ENCODE peak calls at places on chromosome 21, in eight cellular contexts. One of them, this sample, is unnamed.

GRCh38 chr21:39837861-39838359 is 29.3 kb upstream of the PCP4 start:
- DNase-seq in A549: no peak
- DNase-seq in mammary epithelial cell: no peak
- DNase-seq in heart left ventricle: no peak
- DNase-seq in breast epithelium: no peak
- DNase-seq in thyroid gland: no peak
- DNase-seq in HCT116: no peak
- DNase-seq in endodermal cell: no peak
- DNase-seq in this sample: no peak

GRCh38 chr21:32321480-32321879 is 22.8 kb downstream of the MRAP start:
- DNase-seq in A549: no peak
- DNase-seq in mammary epithelial cell: no peak
- DNase-seq in heart left ventricle: no peak
- DNase-seq in breast epithelium: no peak
- DNase-seq in thyroid gland: no peak
- DNase-seq in HCT116: no peak
- DNase-seq in endodermal cell: peak; percentile 17
- DNase-seq in this sample: no peak

GRCh38 chr21:43211085-43212071 is 42.6 kb downstream of the CRYAA start:
- DNase-seq in A549: no peak
- DNase-seq in mammary epithelial cell: no peak
- DNase-seq in heart left ventricle: peak; percentile 55
- DNase-seq in breast epithelium: peak; percentile 22
- DNase-seq in thyroid gland: peak; percentile 63
- DNase-seq in HCT116: peak; percentile 4
- DNase-seq in endodermal cell: peak; percentile 76
- DNase-seq in this sample: peak; percentile 55

GRCh38 chr21:15659768-15660423 is 69.9 kb upstream of the USP25 start:
- DNase-seq in A549: peak; percentile 69
- DNase-seq in mammary epithelial cell: peak; percentile 8
- DNase-seq in heart left ventricle: no peak
- DNase-seq in breast epithelium: no peak
- DNase-seq in thyroid gland: no peak
- DNase-seq in HCT116: no peak
- DNase-seq in endodermal cell: no peak
- DNase-seq in this sample: no peak

GRCh38 chr21:33325222-33326067 is 675 bp downstream of the IFNAR1 start:
- DNase-seq in A549: peak; percentile 57
- DNase-seq in mammary epithelial cell: peak; percentile 75
- DNase-seq in heart left ventricle: peak; percentile 79
- DNase-seq in breast epithelium: peak; percentile 55
- DNase-seq in thyroid gland: peak; percentile 72
- DNase-seq in HCT116: no peak
- DNase-seq in endodermal cell: no peak
- DNase-seq in this sample: peak; percentile 83

GRCh38 chr21:43331962-43332458 is 94.9 kb downstream of the SIK1 start:
- DNase-seq in A549: peak; percentile 98
- DNase-seq in mammary epithelial cell: no peak
- DNase-seq in heart left ventricle: no peak
- DNase-seq in breast epithelium: peak; percentile 80
- DNase-seq in thyroid gland: peak; percentile 33
- DNase-seq in HCT116: no peak
- DNase-seq in endodermal cell: no peak
- DNase-seq in this sample: peak; percentile 58

GRCh38 chr21:23968722-23969647 is 1638.3 kb downstream of the MRPL39 start:
- DNase-seq in A549: peak; percentile 4
- DNase-seq in mammary epithelial cell: no peak
- DNase-seq in heart left ventricle: no peak
- DNase-seq in breast epithelium: no peak
- DNase-seq in thyroid gland: no peak
- DNase-seq in HCT116: no peak
- DNase-seq in endodermal cell: peak; percentile 88
- DNase-seq in this sample: no peak

GRCh38 chr21:16262109-16262508 is 532.3 kb downstream of the USP25 start:
- DNase-seq in A549: no peak
- DNase-seq in mammary epithelial cell: no peak
- DNase-seq in heart left ventricle: no peak
- DNase-seq in breast epithelium: no peak
- DNase-seq in thyroid gland: no peak
- DNase-seq in HCT116: no peak
- DNase-seq in endodermal cell: no peak
- DNase-seq in this sample: no peak

GRCh38 chr21:32726742-32727477 is 903 bp downstream of the SYNJ1 start:
- DNase-seq in A549: peak; percentile 6
- DNase-seq in mammary epithelial cell: peak; percentile 29
- DNase-seq in heart left ventricle: peak; percentile 41
- DNase-seq in breast epithelium: peak; percentile 20
- DNase-seq in thyroid gland: peak; percentile 53
- DNase-seq in HCT116: no peak
- DNase-seq in endodermal cell: peak; percentile 63
- DNase-seq in this sample: peak; percentile 41

GRCh38 chr21:39637197-39637970 is 24.6 kb downstream of the B3GALT5 start:
- DNase-seq in A549: no peak
- DNase-seq in mammary epithelial cell: no peak
- DNase-seq in heart left ventricle: no peak
- DNase-seq in breast epithelium: no peak
- DNase-seq in thyroid gland: no peak
- DNase-seq in HCT116: no peak
- DNase-seq in endodermal cell: peak; percentile 90
- DNase-seq in this sample: no peak

GRCh38 chr21:43573921-43574320 is 85.4 kb downstream of the HSF2BP start:
- DNase-seq in A549: no peak
- DNase-seq in mammary epithelial cell: no peak
- DNase-seq in heart left ventricle: no peak
- DNase-seq in breast epithelium: no peak
- DNase-seq in thyroid gland: no peak
- DNase-seq in HCT116: no peak
- DNase-seq in endodermal cell: no peak
- DNase-seq in this sample: no peak

GRCh38 chr21:39114871-39115658 is 68.2 kb downstream of the PSMG1 start:
- DNase-seq in A549: no peak
- DNase-seq in mammary epithelial cell: peak; percentile 26
- DNase-seq in heart left ventricle: no peak
- DNase-seq in breast epithelium: peak; percentile 5
- DNase-seq in thyroid gland: no peak
- DNase-seq in HCT116: no peak
- DNase-seq in endodermal cell: no peak
- DNase-seq in this sample: no peak

GRCh38 chr21:25999935-26000582 is 170.5 kb downstream of the APP start:
- DNase-seq in A549: no peak
- DNase-seq in mammary epithelial cell: no peak
- DNase-seq in heart left ventricle: no peak
- DNase-seq in breast epithelium: no peak
- DNase-seq in thyroid gland: no peak
- DNase-seq in HCT116: no peak
- DNase-seq in endodermal cell: no peak
- DNase-seq in this sample: no peak

GRCh38 chr21:14241322-14241721 is 25.4 kb downstream of the RBM11 start:
- DNase-seq in A549: no peak
- DNase-seq in mammary epithelial cell: no peak
- DNase-seq in heart left ventricle: no peak
- DNase-seq in breast epithelium: no peak
- DNase-seq in thyroid gland: no peak
- DNase-seq in HCT116: no peak
- DNase-seq in endodermal cell: no peak
- DNase-seq in this sample: no peak

GRCh38 chr21:40472026-40472425 is 374.9 kb downstream of the DSCAM start:
- DNase-seq in A549: no peak
- DNase-seq in mammary epithelial cell: no peak
- DNase-seq in heart left ventricle: no peak
- DNase-seq in breast epithelium: no peak
- DNase-seq in thyroid gland: no peak
- DNase-seq in HCT116: no peak
- DNase-seq in endodermal cell: no peak
- DNase-seq in this sample: no peak

GRCh38 chr21:19900149-19900548 is 1098.1 kb upstream of the NCAM2 start:
- DNase-seq in A549: no peak
- DNase-seq in mammary epithelial cell: no peak
- DNase-seq in heart left ventricle: no peak
- DNase-seq in breast epithelium: no peak
- DNase-seq in thyroid gland: no peak
- DNase-seq in HCT116: no peak
- DNase-seq in endodermal cell: no peak
- DNase-seq in this sample: no peak

GRCh38 chr21:33300701-33301631 is 23.8 kb upstream of the IFNAR1 start:
- DNase-seq in A549: no peak
- DNase-seq in mammary epithelial cell: no peak
- DNase-seq in heart left ventricle: peak; percentile 51
- DNase-seq in breast epithelium: no peak
- DNase-seq in thyroid gland: no peak
- DNase-seq in HCT116: no peak
- DNase-seq in endodermal cell: no peak
- DNase-seq in this sample: no peak

GRCh38 chr21:28827422-28827821 is 165.3 kb downstream of the LTN1 start:
- DNase-seq in A549: no peak
- DNase-seq in mammary epithelial cell: no peak
- DNase-seq in heart left ventricle: no peak
- DNase-seq in breast epithelium: no peak
- DNase-seq in thyroid gland: no peak
- DNase-seq in HCT116: no peak
- DNase-seq in endodermal cell: no peak
- DNase-seq in this sample: no peak

GRCh38 chr21:23887709-23888303 is 1719.5 kb downstream of the MRPL39 start:
- DNase-seq in A549: no peak
- DNase-seq in mammary epithelial cell: no peak
- DNase-seq in heart left ventricle: no peak
- DNase-seq in breast epithelium: no peak
- DNase-seq in thyroid gland: no peak
- DNase-seq in HCT116: no peak
- DNase-seq in endodermal cell: no peak
- DNase-seq in this sample: no peak

GRCh38 chr21:32994305-32994704 is 31.4 kb upstream of the OLIG2 start:
- DNase-seq in A549: no peak
- DNase-seq in mammary epithelial cell: no peak
- DNase-seq in heart left ventricle: no peak
- DNase-seq in breast epithelium: no peak
- DNase-seq in thyroid gland: no peak
- DNase-seq in HCT116: no peak
- DNase-seq in endodermal cell: no peak
- DNase-seq in this sample: no peak

GRCh38 chr21:25639922-25640670 is 1.0 kb downstream of the JAM2 start:
- DNase-seq in A549: no peak
- DNase-seq in mammary epithelial cell: no peak
- DNase-seq in heart left ventricle: peak; percentile 50
- DNase-seq in breast epithelium: no peak
- DNase-seq in thyroid gland: peak; percentile 14
- DNase-seq in HCT116: no peak
- DNase-seq in endodermal cell: peak; percentile 75
- DNase-seq in this sample: peak; percentile 34

GRCh38 chr21:43626390-43626789 is 32.9 kb downstream of the HSF2BP start:
- DNase-seq in A549: no peak
- DNase-seq in mammary epithelial cell: no peak
- DNase-seq in heart left ventricle: no peak
- DNase-seq in breast epithelium: no peak
- DNase-seq in thyroid gland: no peak
- DNase-seq in HCT116: no peak
- DNase-seq in endodermal cell: no peak
- DNase-seq in this sample: no peak

GRCh38 chr21:34517491-34518245 is 5.7 kb upstream of the KCNE1 start:
- DNase-seq in A549: peak; percentile 16
- DNase-seq in mammary epithelial cell: no peak
- DNase-seq in heart left ventricle: no peak
- DNase-seq in breast epithelium: no peak
- DNase-seq in thyroid gland: peak; percentile 9
- DNase-seq in HCT116: no peak
- DNase-seq in endodermal cell: peak; percentile 70
- DNase-seq in this sample: no peak
- TF ChIP-seq CTCF in A549: no peak
- TF ChIP-seq CTCF in mammary epithelial cell: peak; percentile 39
- TF ChIP-seq CTCF in heart left ventricle: peak; percentile 38
- TF ChIP-seq CTCF in breast epithelium: no peak
- TF ChIP-seq CTCF in thyroid gland: no peak
- TF ChIP-seq CTCF in HCT116: peak; percentile 52
- TF ChIP-seq CTCF in endodermal cell: peak; percentile 76
- TF ChIP-seq CTCF in this sample: no peak

DNA sequence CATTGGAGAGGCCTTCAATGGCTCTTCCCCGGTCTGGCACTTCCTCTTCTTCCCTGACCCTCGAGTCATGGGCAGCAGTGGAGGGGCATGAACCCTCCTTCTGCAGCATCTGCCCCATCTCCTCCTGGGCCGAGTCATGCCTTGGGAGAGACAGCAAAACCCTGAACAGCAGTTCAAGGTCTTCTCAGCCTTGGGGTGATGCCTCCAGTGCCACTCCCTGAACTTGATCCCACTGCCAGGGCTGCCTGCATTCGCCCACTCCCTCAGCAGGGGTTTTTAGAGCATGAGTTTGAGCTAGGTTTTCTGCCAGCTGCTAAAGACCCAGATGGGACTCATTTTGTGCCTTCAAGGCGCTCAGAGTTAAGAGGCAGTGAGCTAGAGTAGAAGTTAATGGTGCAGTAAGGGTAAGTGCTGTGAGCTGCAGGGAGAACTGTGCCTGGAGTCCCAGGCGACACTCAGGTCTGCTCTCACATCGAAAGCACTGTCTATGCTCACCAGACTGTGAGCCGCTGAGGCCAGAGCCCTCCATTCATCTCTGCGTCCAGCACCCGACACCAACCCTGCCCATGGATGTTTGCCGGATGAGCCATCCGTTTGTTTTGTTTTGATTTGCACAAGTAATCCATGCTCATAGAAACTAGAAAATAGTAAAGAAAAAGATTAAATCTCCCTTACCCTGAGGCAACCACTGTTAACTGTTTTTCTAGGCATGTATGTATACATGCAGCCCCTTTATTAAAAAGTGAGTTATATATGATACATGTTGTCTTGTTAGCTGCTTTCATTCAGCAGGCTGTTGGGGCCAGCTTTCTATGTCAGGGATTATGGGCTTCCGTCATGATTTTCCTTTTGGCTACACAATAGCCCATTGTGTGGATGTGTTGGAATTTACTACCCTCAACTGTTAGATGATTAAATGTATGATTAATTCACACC is 67.9 kb downstream of the VPS26C start:
- DNase-seq in A549: no peak
- DNase-seq in mammary epithelial cell: peak; percentile 91
- DNase-seq in heart left ventricle: no peak
- DNase-seq in breast epithelium: no peak
- DNase-seq in thyroid gland: no peak
- DNase-seq in HCT116: peak; percentile 66
- DNase-seq in endodermal cell: no peak
- DNase-seq in this sample: no peak
- H3K27ac ChIP-seq in A549: no peak overlapping the region
- H3K27ac ChIP-seq in mammary epithelial cell: peak overlapping the region; percentile 97
- H3K27ac ChIP-seq in heart left ventricle: no peak overlapping the region
- H3K27ac ChIP-seq in breast epithelium: peak overlapping the region; percentile 30
- H3K27ac ChIP-seq in thyroid gland: no peak overlapping the region
- H3K27ac ChIP-seq in HCT116: peak overlapping the region; percentile 70
- H3K27ac ChIP-seq in endodermal cell: no peak overlapping the region
- H3K27ac ChIP-seq in this sample: no peak overlapping the region

GRCh38 chr21:46092811-46093667 is 4.9 kb upstream of the COL6A2 start:
- DNase-seq in A549: no peak
- DNase-seq in mammary epithelial cell: no peak
- DNase-seq in heart left ventricle: no peak
- DNase-seq in breast epithelium: peak; percentile 15
- DNase-seq in thyroid gland: no peak
- DNase-seq in HCT116: no peak
- DNase-seq in endodermal cell: peak; percentile 37
- DNase-seq in this sample: no peak
- TF ChIP-seq CTCF in A549: no peak
- TF ChIP-seq CTCF in mammary epithelial cell: no peak
- TF ChIP-seq CTCF in heart left ventricle: no peak
- TF ChIP-seq CTCF in breast epithelium: no peak
- TF ChIP-seq CTCF in thyroid gland: no peak
- TF ChIP-seq CTCF in HCT116: no peak
- TF ChIP-seq CTCF in endodermal cell: no peak
- TF ChIP-seq CTCF in this sample: no peak

GRCh38 chr21:41640756-41641509 is 125.9 kb downstream of the RIPK4 start:
- DNase-seq in A549: no peak
- DNase-seq in mammary epithelial cell: peak; percentile 57
- DNase-seq in heart left ventricle: no peak
- DNase-seq in breast epithelium: no peak
- DNase-seq in thyroid gland: no peak
- DNase-seq in HCT116: no peak
- DNase-seq in endodermal cell: no peak
- DNase-seq in this sample: no peak
- H3K27ac ChIP-seq in A549: peak overlapping the region; percentile 86
- H3K27ac ChIP-seq in mammary epithelial cell: peak overlapping the region; percentile 97
- H3K27ac ChIP-seq in heart left ventricle: peak overlapping the region; percentile 32
- H3K27ac ChIP-seq in breast epithelium: peak overlapping the region; percentile 62
- H3K27ac ChIP-seq in thyroid gland: peak overlapping the region; percentile 41
- H3K27ac ChIP-seq in HCT116: no peak overlapping the region
- H3K27ac ChIP-seq in endodermal cell: no peak overlapping the region
- H3K27ac ChIP-seq in this sample: peak overlapping the region; percentile 6